ENCODE peak calls at places on chromosomes 2 and 18, in eight cellular contexts. One of them, this sample, is unnamed.
A peak's percentile ranks its signal among the peaks of the same experiment; 100 is the strongest.

GRCh38 chr18:75884728-75885127 is 457.2 kb upstream of the SMIM21 start:
- DNase-seq in T follicular helper cell: no peak
- DNase-seq in stimulated activated naive CD4-positive, alpha-beta T cell treated with Interleukin-2 at 50 U/mL for 16 hours: no peak
- DNase-seq in stimulated activated CD8-positive, alpha-beta memory T cell treated with anti-CD3 and anti-CD28 coated beads, Interleukin-7, amount 100 ng/mL, for 1 hour: no peak
- DNase-seq in type B pancreatic cell: no peak
- DNase-seq in thoracic aorta: no peak
- DNase-seq in NK-92 treated with Interleukin-12 subunit alpha and Interleukin-12 subunit beta, amount 100 ng/mL, for 24 hours: no peak
- DNase-seq in fibroblast of the conjunctiva: no peak
- DNase-seq in this sample: no peak

GRCh38 chr2:57693177-57693576 is 353.4 kb upstream of the VRK2 start:
- DNase-seq in T follicular helper cell: no peak
- DNase-seq in stimulated activated naive CD4-positive, alpha-beta T cell treated with Interleukin-2 at 50 U/mL for 16 hours: no peak
- DNase-seq in stimulated activated CD8-positive, alpha-beta memory T cell treated with anti-CD3 and anti-CD28 coated beads, Interleukin-7, amount 100 ng/mL, for 1 hour: no peak
- DNase-seq in type B pancreatic cell: no peak
- DNase-seq in thoracic aorta: no peak
- DNase-seq in NK-92 treated with Interleukin-12 subunit alpha and Interleukin-12 subunit beta, amount 100 ng/mL, for 24 hours: no peak
- DNase-seq in fibroblast of the conjunctiva: no peak
- DNase-seq in this sample: no peak

GRCh38 chr2:239192456-239192855 is 208.4 kb downstream of the HDAC4 start:
- DNase-seq in T follicular helper cell: no peak
- DNase-seq in stimulated activated naive CD4-positive, alpha-beta T cell treated with Interleukin-2 at 50 U/mL for 16 hours: no peak
- DNase-seq in stimulated activated CD8-positive, alpha-beta memory T cell treated with anti-CD3 and anti-CD28 coated beads, Interleukin-7, amount 100 ng/mL, for 1 hour: no peak
- DNase-seq in type B pancreatic cell: peak; percentile 53
- DNase-seq in thoracic aorta: no peak
- DNase-seq in NK-92 treated with Interleukin-12 subunit alpha and Interleukin-12 subunit beta, amount 100 ng/mL, for 24 hours: no peak
- DNase-seq in fibroblast of the conjunctiva: no peak
- DNase-seq in this sample: no peak

GRCh38 chr2:46855805-46856204 is 59.8 kb downstream of the MCFD2 start:
- DNase-seq in T follicular helper cell: no peak
- DNase-seq in stimulated activated naive CD4-positive, alpha-beta T cell treated with Interleukin-2 at 50 U/mL for 16 hours: no peak
- DNase-seq in stimulated activated CD8-positive, alpha-beta memory T cell treated with anti-CD3 and anti-CD28 coated beads, Interleukin-7, amount 100 ng/mL, for 1 hour: no peak
- DNase-seq in type B pancreatic cell: no peak
- DNase-seq in thoracic aorta: no peak
- DNase-seq in NK-92 treated with Interleukin-12 subunit alpha and Interleukin-12 subunit beta, amount 100 ng/mL, for 24 hours: no peak
- DNase-seq in fibroblast of the conjunctiva: no peak
- DNase-seq in this sample: no peak

GRCh38 chr18:33781429-33781828 is 203.4 kb downstream of the ASXL3 start:
- DNase-seq in T follicular helper cell: no peak
- DNase-seq in stimulated activated naive CD4-positive, alpha-beta T cell treated with Interleukin-2 at 50 U/mL for 16 hours: no peak
- DNase-seq in stimulated activated CD8-positive, alpha-beta memory T cell treated with anti-CD3 and anti-CD28 coated beads, Interleukin-7, amount 100 ng/mL, for 1 hour: no peak
- DNase-seq in type B pancreatic cell: no peak
- DNase-seq in thoracic aorta: no peak
- DNase-seq in NK-92 treated with Interleukin-12 subunit alpha and Interleukin-12 subunit beta, amount 100 ng/mL, for 24 hours: no peak
- DNase-seq in fibroblast of the conjunctiva: no peak
- DNase-seq in this sample: no peak

GRCh38 chr2:215974700-215975429 is 38.5 kb downstream of the MREG start:
- DNase-seq in T follicular helper cell: no peak
- DNase-seq in stimulated activated naive CD4-positive, alpha-beta T cell treated with Interleukin-2 at 50 U/mL for 16 hours: no peak
- DNase-seq in stimulated activated CD8-positive, alpha-beta memory T cell treated with anti-CD3 and anti-CD28 coated beads, Interleukin-7, amount 100 ng/mL, for 1 hour: no peak
- DNase-seq in type B pancreatic cell: no peak
- DNase-seq in thoracic aorta: no peak
- DNase-seq in NK-92 treated with Interleukin-12 subunit alpha and Interleukin-12 subunit beta, amount 100 ng/mL, for 24 hours: no peak
- DNase-seq in fibroblast of the conjunctiva: no peak
- DNase-seq in this sample: no peak

GRCh38 chr18:76351961-76352581 is 143.0 kb downstream of the ZNF516 start:
- DNase-seq in T follicular helper cell: no peak
- DNase-seq in stimulated activated naive CD4-positive, alpha-beta T cell treated with Interleukin-2 at 50 U/mL for 16 hours: no peak
- DNase-seq in stimulated activated CD8-positive, alpha-beta memory T cell treated with anti-CD3 and anti-CD28 coated beads, Interleukin-7, amount 100 ng/mL, for 1 hour: no peak
- DNase-seq in type B pancreatic cell: no peak
- DNase-seq in thoracic aorta: no peak
- DNase-seq in NK-92 treated with Interleukin-12 subunit alpha and Interleukin-12 subunit beta, amount 100 ng/mL, for 24 hours: no peak
- DNase-seq in fibroblast of the conjunctiva: peak; percentile 60
- DNase-seq in this sample: no peak

GRCh38 chr2:182240862-182241371 is 185.9 kb downstream of the PDE1A start:
- DNase-seq in T follicular helper cell: no peak
- DNase-seq in stimulated activated naive CD4-positive, alpha-beta T cell treated with Interleukin-2 at 50 U/mL for 16 hours: no peak
- DNase-seq in stimulated activated CD8-positive, alpha-beta memory T cell treated with anti-CD3 and anti-CD28 coated beads, Interleukin-7, amount 100 ng/mL, for 1 hour: no peak
- DNase-seq in type B pancreatic cell: no peak
- DNase-seq in thoracic aorta: no peak
- DNase-seq in NK-92 treated with Interleukin-12 subunit alpha and Interleukin-12 subunit beta, amount 100 ng/mL, for 24 hours: peak; percentile 4
- DNase-seq in fibroblast of the conjunctiva: no peak
- DNase-seq in this sample: no peak

GRCh38 chr2:168245074-168245825 is 2.1 kb downstream of the STK39 start:
- DNase-seq in T follicular helper cell: no peak
- DNase-seq in stimulated activated naive CD4-positive, alpha-beta T cell treated with Interleukin-2 at 50 U/mL for 16 hours: no peak
- DNase-seq in stimulated activated CD8-positive, alpha-beta memory T cell treated with anti-CD3 and anti-CD28 coated beads, Interleukin-7, amount 100 ng/mL, for 1 hour: no peak
- DNase-seq in type B pancreatic cell: no peak
- DNase-seq in thoracic aorta: no peak
- DNase-seq in NK-92 treated with Interleukin-12 subunit alpha and Interleukin-12 subunit beta, amount 100 ng/mL, for 24 hours: peak; percentile 9
- DNase-seq in fibroblast of the conjunctiva: no peak
- DNase-seq in this sample: no peak

GRCh38 chr2:145137211-145137610 is 617.3 kb upstream of the ZEB2 start:
- DNase-seq in T follicular helper cell: no peak
- DNase-seq in stimulated activated naive CD4-positive, alpha-beta T cell treated with Interleukin-2 at 50 U/mL for 16 hours: no peak
- DNase-seq in stimulated activated CD8-positive, alpha-beta memory T cell treated with anti-CD3 and anti-CD28 coated beads, Interleukin-7, amount 100 ng/mL, for 1 hour: no peak
- DNase-seq in type B pancreatic cell: no peak
- DNase-seq in thoracic aorta: no peak
- DNase-seq in NK-92 treated with Interleukin-12 subunit alpha and Interleukin-12 subunit beta, amount 100 ng/mL, for 24 hours: no peak
- DNase-seq in fibroblast of the conjunctiva: no peak
- DNase-seq in this sample: no peak

GRCh38 chr2:26595146-26595545 is 46.0 kb downstream of the CIB4 start:
- DNase-seq in T follicular helper cell: no peak
- DNase-seq in stimulated activated naive CD4-positive, alpha-beta T cell treated with Interleukin-2 at 50 U/mL for 16 hours: no peak
- DNase-seq in stimulated activated CD8-positive, alpha-beta memory T cell treated with anti-CD3 and anti-CD28 coated beads, Interleukin-7, amount 100 ng/mL, for 1 hour: no peak
- DNase-seq in type B pancreatic cell: peak; percentile 40
- DNase-seq in thoracic aorta: no peak
- DNase-seq in NK-92 treated with Interleukin-12 subunit alpha and Interleukin-12 subunit beta, amount 100 ng/mL, for 24 hours: no peak
- DNase-seq in fibroblast of the conjunctiva: no peak
- DNase-seq in this sample: no peak

GRCh38 chr18:50051288-50051687 is 143.7 kb downstream of the MYO5B start:
- DNase-seq in T follicular helper cell: no peak
- DNase-seq in stimulated activated naive CD4-positive, alpha-beta T cell treated with Interleukin-2 at 50 U/mL for 16 hours: no peak
- DNase-seq in stimulated activated CD8-positive, alpha-beta memory T cell treated with anti-CD3 and anti-CD28 coated beads, Interleukin-7, amount 100 ng/mL, for 1 hour: no peak
- DNase-seq in type B pancreatic cell: no peak
- DNase-seq in thoracic aorta: no peak
- DNase-seq in NK-92 treated with Interleukin-12 subunit alpha and Interleukin-12 subunit beta, amount 100 ng/mL, for 24 hours: no peak
- DNase-seq in fibroblast of the conjunctiva: no peak
- DNase-seq in this sample: no peak

GRCh38 chr2:102436284-102436683 is 13.3 kb downstream of the IL18RAP start:
- DNase-seq in T follicular helper cell: no peak
- DNase-seq in stimulated activated naive CD4-positive, alpha-beta T cell treated with Interleukin-2 at 50 U/mL for 16 hours: peak; percentile 15
- DNase-seq in stimulated activated CD8-positive, alpha-beta memory T cell treated with anti-CD3 and anti-CD28 coated beads, Interleukin-7, amount 100 ng/mL, for 1 hour: no peak
- DNase-seq in type B pancreatic cell: no peak
- DNase-seq in thoracic aorta: no peak
- DNase-seq in NK-92 treated with Interleukin-12 subunit alpha and Interleukin-12 subunit beta, amount 100 ng/mL, for 24 hours: no peak
- DNase-seq in fibroblast of the conjunctiva: no peak
- DNase-seq in this sample: no peak

GRCh38 chr18:24417465-24417864 is 9.0 kb upstream of the IMPACT start:
- DNase-seq in T follicular helper cell: no peak
- DNase-seq in stimulated activated naive CD4-positive, alpha-beta T cell treated with Interleukin-2 at 50 U/mL for 16 hours: no peak
- DNase-seq in stimulated activated CD8-positive, alpha-beta memory T cell treated with anti-CD3 and anti-CD28 coated beads, Interleukin-7, amount 100 ng/mL, for 1 hour: no peak
- DNase-seq in type B pancreatic cell: no peak
- DNase-seq in thoracic aorta: no peak
- DNase-seq in NK-92 treated with Interleukin-12 subunit alpha and Interleukin-12 subunit beta, amount 100 ng/mL, for 24 hours: no peak
- DNase-seq in fibroblast of the conjunctiva: no peak
- DNase-seq in this sample: no peak

GRCh38 chr2:29317801-29318485 is 202.7 kb downstream of the CLIP4 start:
- DNase-seq in T follicular helper cell: no peak
- DNase-seq in stimulated activated naive CD4-positive, alpha-beta T cell treated with Interleukin-2 at 50 U/mL for 16 hours: no peak
- DNase-seq in stimulated activated CD8-positive, alpha-beta memory T cell treated with anti-CD3 and anti-CD28 coated beads, Interleukin-7, amount 100 ng/mL, for 1 hour: no peak
- DNase-seq in type B pancreatic cell: no peak
- DNase-seq in thoracic aorta: no peak
- DNase-seq in NK-92 treated with Interleukin-12 subunit alpha and Interleukin-12 subunit beta, amount 100 ng/mL, for 24 hours: no peak
- DNase-seq in fibroblast of the conjunctiva: no peak
- DNase-seq in this sample: no peak

GRCh38 chr2:112640467-112640799 is 5.3 kb upstream of the SLC20A1 start:
- DNase-seq in T follicular helper cell: no peak
- DNase-seq in stimulated activated naive CD4-positive, alpha-beta T cell treated with Interleukin-2 at 50 U/mL for 16 hours: no peak
- DNase-seq in stimulated activated CD8-positive, alpha-beta memory T cell treated with anti-CD3 and anti-CD28 coated beads, Interleukin-7, amount 100 ng/mL, for 1 hour: no peak
- DNase-seq in type B pancreatic cell: no peak
- DNase-seq in thoracic aorta: no peak
- DNase-seq in NK-92 treated with Interleukin-12 subunit alpha and Interleukin-12 subunit beta, amount 100 ng/mL, for 24 hours: no peak
- DNase-seq in fibroblast of the conjunctiva: no peak
- DNase-seq in this sample: no peak

GRCh38 chr2:159904565-159905281 is 106.7 kb upstream of the CD302 start:
- DNase-seq in T follicular helper cell: peak; percentile 77
- DNase-seq in stimulated activated naive CD4-positive, alpha-beta T cell treated with Interleukin-2 at 50 U/mL for 16 hours: peak; percentile 79
- DNase-seq in stimulated activated CD8-positive, alpha-beta memory T cell treated with anti-CD3 and anti-CD28 coated beads, Interleukin-7, amount 100 ng/mL, for 1 hour: peak; percentile 66
- DNase-seq in type B pancreatic cell: peak; percentile 70
- DNase-seq in thoracic aorta: no peak
- DNase-seq in NK-92 treated with Interleukin-12 subunit alpha and Interleukin-12 subunit beta, amount 100 ng/mL, for 24 hours: peak; percentile 68
- DNase-seq in fibroblast of the conjunctiva: no peak
- DNase-seq in this sample: peak; percentile 78

GRCh38 chr18:79765491-79766245 is 32.1 kb upstream of the KCNG2 start:
- DNase-seq in T follicular helper cell: no peak
- DNase-seq in stimulated activated naive CD4-positive, alpha-beta T cell treated with Interleukin-2 at 50 U/mL for 16 hours: no peak
- DNase-seq in stimulated activated CD8-positive, alpha-beta memory T cell treated with anti-CD3 and anti-CD28 coated beads, Interleukin-7, amount 100 ng/mL, for 1 hour: no peak
- DNase-seq in type B pancreatic cell: no peak
- DNase-seq in thoracic aorta: no peak
- DNase-seq in NK-92 treated with Interleukin-12 subunit alpha and Interleukin-12 subunit beta, amount 100 ng/mL, for 24 hours: no peak
- DNase-seq in fibroblast of the conjunctiva: no peak
- DNase-seq in this sample: no peak

This sample was measured in T-cell.